ENCODE peak calls at places on chromosomes 3 and 15, in nine cellular contexts. One of them, this sample, is unnamed. For H3K4me1, the result is how much of the 10 kb centered on the place peaks cover.

GRCh38 chr3:43389388-43390254 is 103.3 kb downstream of the SNRK start:
- DNase-seq in fibroblast of lung: peak
- DNase-seq in neural progenitor cell: no peak
- DNase-seq in OCI-LY7: peak
- DNase-seq in SK-N-SH: no peak
- DNase-seq in GM23248: no peak
- DNase-seq in HCT116: no peak
- DNase-seq in endothelial cell of umbilical vein: peak
- DNase-seq in IMR-90: peak
- DNase-seq in this sample: peak

GRCh38 chr3:4409415-4409814 is 57.7 kb downstream of the SUMF1 start:
- DNase-seq in endothelial cell of umbilical vein: no peak
- DNase-seq in fibroblast of lung: no peak
- DNase-seq in GM23248: no peak
- DNase-seq in HCT116: no peak
- DNase-seq in neural progenitor cell: no peak
- DNase-seq in OCI-LY7: no peak
- DNase-seq in SK-N-SH: no peak
- DNase-seq in IMR-90: no peak
- DNase-seq in this sample: no peak

GRCh38 chr15:38069506-38069905 is 135.1 kb downstream of the TMCO5A start:
- DNase-seq in endothelial cell of umbilical vein: peak
- DNase-seq in IMR-90: peak
- DNase-seq in SK-N-SH: peak
- DNase-seq in HCT116: no peak
- DNase-seq in fibroblast of lung: peak
- DNase-seq in OCI-LY7: peak
- DNase-seq in GM23248: peak
- DNase-seq in neural progenitor cell: peak
- DNase-seq in this sample: peak

GRCh38 chr3:150216041-150216811 is 191.9 kb upstream of the TSC22D2 start:
- DNase-seq in fibroblast of lung: peak
- DNase-seq in endothelial cell of umbilical vein: peak
- DNase-seq in OCI-LY7: no peak
- DNase-seq in IMR-90: peak
- DNase-seq in HCT116: no peak
- DNase-seq in SK-N-SH: peak
- DNase-seq in neural progenitor cell: peak
- DNase-seq in GM23248: peak
- DNase-seq in this sample: peak

GRCh38 chr3:11445883-11446282 is 173.7 kb downstream of the ATG7 start:
- DNase-seq in SK-N-SH: no peak
- DNase-seq in OCI-LY7: no peak
- DNase-seq in HCT116: no peak
- DNase-seq in neural progenitor cell: no peak
- DNase-seq in GM23248: peak
- DNase-seq in IMR-90: peak
- DNase-seq in endothelial cell of umbilical vein: no peak
- DNase-seq in fibroblast of lung: peak
- DNase-seq in this sample: no peak

GRCh38 chr15:39145854-39146253 is 435.0 kb upstream of the THBS1 start:
- DNase-seq in GM23248: peak
- DNase-seq in neural progenitor cell: no peak
- DNase-seq in fibroblast of lung: peak
- DNase-seq in OCI-LY7: no peak
- DNase-seq in endothelial cell of umbilical vein: peak
- DNase-seq in SK-N-SH: no peak
- DNase-seq in HCT116: no peak
- DNase-seq in IMR-90: peak
- DNase-seq in this sample: no peak

GRCh38 chr3:115624029-115624645 is 827 bp downstream of the GAP43 start:
- DNase-seq in HCT116: no peak
- DNase-seq in fibroblast of lung: no peak
- DNase-seq in OCI-LY7: no peak
- DNase-seq in GM23248: no peak
- DNase-seq in endothelial cell of umbilical vein: no peak
- DNase-seq in SK-N-SH: no peak
- DNase-seq in neural progenitor cell: peak
- DNase-seq in IMR-90: no peak
- DNase-seq in this sample: no peak

GRCh38 chr3:57512174-57512573 is 32.0 kb downstream of the DNAH12 start:
- DNase-seq in GM23248: peak
- DNase-seq in endothelial cell of umbilical vein: peak
- DNase-seq in OCI-LY7: no peak
- DNase-seq in HCT116: no peak
- DNase-seq in IMR-90: peak
- DNase-seq in fibroblast of lung: peak
- DNase-seq in SK-N-SH: no peak
- DNase-seq in neural progenitor cell: no peak
- DNase-seq in this sample: no peak

GRCh38 chr15:63759752-63760151 is 74.0 kb downstream of the HERC1 start:
- DNase-seq in GM23248: no peak
- DNase-seq in OCI-LY7: no peak
- DNase-seq in SK-N-SH: no peak
- DNase-seq in HCT116: no peak
- DNase-seq in endothelial cell of umbilical vein: no peak
- DNase-seq in fibroblast of lung: no peak
- DNase-seq in neural progenitor cell: peak
- DNase-seq in IMR-90: no peak
- DNase-seq in this sample: no peak

GRCh38 chr3:194383276-194383940 is 13.9 kb upstream of the LRRC15 start:
- DNase-seq in IMR-90: no peak
- DNase-seq in GM23248: no peak
- DNase-seq in neural progenitor cell: peak
- DNase-seq in HCT116: no peak
- DNase-seq in endothelial cell of umbilical vein: no peak
- DNase-seq in OCI-LY7: no peak
- DNase-seq in SK-N-SH: no peak
- DNase-seq in fibroblast of lung: no peak
- DNase-seq in this sample: no peak

GRCh38 chr15:55277116-55277564 is 12.5 kb downstream of the RAB27A start:
- DNase-seq in neural progenitor cell: no peak
- DNase-seq in OCI-LY7: no peak
- DNase-seq in SK-N-SH: no peak
- DNase-seq in IMR-90: peak
- DNase-seq in endothelial cell of umbilical vein: no peak
- DNase-seq in HCT116: no peak
- DNase-seq in GM23248: no peak
- DNase-seq in fibroblast of lung: peak
- DNase-seq in this sample: no peak

GRCh38 chr3:188262913-188263683 is 109.1 kb downstream of the LPP start:
- DNase-seq in IMR-90: peak
- DNase-seq in neural progenitor cell: no peak
- DNase-seq in GM23248: peak
- DNase-seq in fibroblast of lung: peak
- DNase-seq in SK-N-SH: no peak
- DNase-seq in HCT116: no peak
- DNase-seq in endothelial cell of umbilical vein: peak
- DNase-seq in OCI-LY7: no peak
- DNase-seq in this sample: no peak

GRCh38 chr3:172034786-172035685 is 4.3 kb upstream of the FNDC3B start:
- DNase-seq in HCT116: peak
- DNase-seq in SK-N-SH: peak
- DNase-seq in IMR-90: peak
- DNase-seq in GM23248: peak
- DNase-seq in OCI-LY7: peak
- DNase-seq in fibroblast of lung: no peak
- DNase-seq in endothelial cell of umbilical vein: no peak
- DNase-seq in neural progenitor cell: peak
- DNase-seq in this sample: no peak

GRCh38 chr3:24367216-24367615 is 127.4 kb downstream of the THRB start:
- DNase-seq in endothelial cell of umbilical vein: no peak
- DNase-seq in OCI-LY7: no peak
- DNase-seq in IMR-90: no peak
- DNase-seq in HCT116: no peak
- DNase-seq in neural progenitor cell: no peak
- DNase-seq in GM23248: no peak
- DNase-seq in SK-N-SH: no peak
- DNase-seq in fibroblast of lung: no peak
- DNase-seq in this sample: no peak

GRCh38 chr15:78930577-78931388 is 14.1 kb downstream of the CTSH start:
- DNase-seq in SK-N-SH: peak
- DNase-seq in neural progenitor cell: no peak
- DNase-seq in IMR-90: peak
- DNase-seq in GM23248: peak
- DNase-seq in endothelial cell of umbilical vein: peak
- DNase-seq in fibroblast of lung: peak
- DNase-seq in OCI-LY7: no peak
- DNase-seq in HCT116: peak
- DNase-seq in this sample: peak

DNA sequence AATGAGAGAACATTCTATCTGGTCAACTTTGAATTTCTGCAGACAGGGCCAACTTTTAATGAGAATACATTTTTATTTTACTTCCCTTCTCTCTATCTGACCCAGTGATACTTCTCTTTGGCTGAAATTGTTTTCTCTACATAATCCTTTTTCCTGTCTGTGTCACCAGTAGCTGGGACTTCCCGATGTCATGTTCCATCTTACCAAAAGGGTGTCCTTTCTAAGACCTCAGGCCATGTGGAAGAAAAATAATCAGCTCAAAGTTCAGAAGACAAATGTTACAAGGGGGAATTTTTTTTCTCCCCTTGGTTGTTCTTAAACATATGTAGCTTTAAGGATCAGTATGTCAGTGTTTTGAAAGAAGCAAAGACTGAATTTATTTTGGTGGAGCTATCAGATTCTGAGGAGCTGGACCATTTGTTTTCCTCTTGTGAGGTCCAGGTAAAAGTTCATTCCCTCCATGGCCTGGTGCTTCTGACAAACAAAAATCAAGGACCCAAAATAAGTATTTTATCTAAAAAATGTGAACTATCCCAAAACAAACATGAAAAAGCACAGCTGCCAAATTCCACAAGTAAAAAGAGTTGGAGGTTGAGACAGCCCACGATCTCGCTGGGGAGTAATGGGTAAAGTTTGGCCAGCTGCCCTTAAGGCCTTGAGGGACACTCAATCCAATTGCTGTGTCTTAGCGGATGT is 859.4 kb upstream of the NR2F2 start:
- DNase-seq in OCI-LY7: no peak
- DNase-seq in fibroblast of lung: peak
- DNase-seq in HCT116: no peak
- DNase-seq in GM23248: no peak
- DNase-seq in endothelial cell of umbilical vein: peak
- DNase-seq in SK-N-SH: no peak
- DNase-seq in IMR-90: peak
- DNase-seq in neural progenitor cell: no peak
- DNase-seq in this sample: no peak
- H2AFZ ChIP-seq in OCI-LY7: no peak
- H2AFZ ChIP-seq in fibroblast of lung: no peak
- H2AFZ ChIP-seq in HCT116: no peak
- H2AFZ ChIP-seq in GM23248: no peak
- H2AFZ ChIP-seq in endothelial cell of umbilical vein: peak
- H2AFZ ChIP-seq in SK-N-SH: no peak
- H2AFZ ChIP-seq in IMR-90: no peak
- H2AFZ ChIP-seq in neural progenitor cell: no peak
- H2AFZ ChIP-seq in this sample: no peak

GRCh38 chr3:14909250-14909649 is 38.1 kb upstream of the NR2C2 start:
- DNase-seq in SK-N-SH: no peak
- DNase-seq in HCT116: no peak
- DNase-seq in neural progenitor cell: no peak
- DNase-seq in IMR-90: no peak
- DNase-seq in GM23248: no peak
- DNase-seq in endothelial cell of umbilical vein: no peak
- DNase-seq in OCI-LY7: no peak
- DNase-seq in fibroblast of lung: no peak
- DNase-seq in this sample: no peak
- H3K4me3 ChIP-seq in SK-N-SH: no peak
- H3K4me3 ChIP-seq in HCT116: no peak
- H3K4me3 ChIP-seq in neural progenitor cell: no peak
- H3K4me3 ChIP-seq in IMR-90: no peak
- H3K4me3 ChIP-seq in GM23248: no peak
- H3K4me3 ChIP-seq in endothelial cell of umbilical vein: no peak
- H3K4me3 ChIP-seq in OCI-LY7: no peak
- H3K4me3 ChIP-seq in fibroblast of lung: no peak
- H3K4me3 ChIP-seq in this sample: no peak

GRCh38 chr3:114453296-114453888 is 159.6 kb downstream of the TIGIT start:
- DNase-seq in fibroblast of lung: no peak
- DNase-seq in endothelial cell of umbilical vein: peak
- DNase-seq in OCI-LY7: no peak
- DNase-seq in neural progenitor cell: no peak
- DNase-seq in SK-N-SH: no peak
- DNase-seq in IMR-90: no peak
- DNase-seq in GM23248: no peak
- DNase-seq in HCT116: no peak
- DNase-seq in this sample: no peak
- H3K4me1 ChIP-seq in fibroblast of lung: under half
- H3K4me1 ChIP-seq in endothelial cell of umbilical vein: under half
- H3K4me1 ChIP-seq in OCI-LY7: half or more
- H3K4me1 ChIP-seq in neural progenitor cell: under half
- H3K4me1 ChIP-seq in SK-N-SH: under half
- H3K4me1 ChIP-seq in IMR-90: under half
- H3K4me1 ChIP-seq in GM23248: under half
- H3K4me1 ChIP-seq in HCT116: under half
- H3K4me1 ChIP-seq in this sample: under half

GRCh38 chr3:135965506-135966348 is at the start of gene PPP2R3A:
- DNase-seq in fibroblast of lung: peak
- DNase-seq in HCT116: peak
- DNase-seq in neural progenitor cell: peak
- DNase-seq in SK-N-SH: peak
- DNase-seq in OCI-LY7: peak
- DNase-seq in IMR-90: peak
- DNase-seq in GM23248: peak
- DNase-seq in endothelial cell of umbilical vein: peak
- DNase-seq in this sample: peak

GRCh38 chr3:135965129-135965505 is 411 bp upstream of the PPP2R3A start:
- DNase-seq in neural progenitor cell: no peak
- DNase-seq in SK-N-SH: no peak
- DNase-seq in endothelial cell of umbilical vein: no peak
- DNase-seq in GM23248: no peak
- DNase-seq in IMR-90: peak
- DNase-seq in fibroblast of lung: peak
- DNase-seq in HCT116: no peak
- DNase-seq in OCI-LY7: no peak
- DNase-seq in this sample: no peak

GRCh38 chr3:135966349-135966695 is 794 bp downstream of the PPP2R3A start:
- DNase-seq in HCT116: no peak
- DNase-seq in neural progenitor cell: peak
- DNase-seq in endothelial cell of umbilical vein: no peak
- DNase-seq in SK-N-SH: no peak
- DNase-seq in fibroblast of lung: no peak
- DNase-seq in OCI-LY7: no peak
- DNase-seq in IMR-90: no peak
- DNase-seq in GM23248: no peak
- DNase-seq in this sample: no peak

GRCh38 chr3:135967867-135968266 is 2.3 kb downstream of the PPP2R3A start:
- DNase-seq in endothelial cell of umbilical vein: no peak
- DNase-seq in GM23248: no peak
- DNase-seq in neural progenitor cell: no peak
- DNase-seq in SK-N-SH: no peak
- DNase-seq in fibroblast of lung: no peak
- DNase-seq in OCI-LY7: no peak
- DNase-seq in IMR-90: no peak
- DNase-seq in HCT116: no peak
- DNase-seq in this sample: no peak

DNA sequence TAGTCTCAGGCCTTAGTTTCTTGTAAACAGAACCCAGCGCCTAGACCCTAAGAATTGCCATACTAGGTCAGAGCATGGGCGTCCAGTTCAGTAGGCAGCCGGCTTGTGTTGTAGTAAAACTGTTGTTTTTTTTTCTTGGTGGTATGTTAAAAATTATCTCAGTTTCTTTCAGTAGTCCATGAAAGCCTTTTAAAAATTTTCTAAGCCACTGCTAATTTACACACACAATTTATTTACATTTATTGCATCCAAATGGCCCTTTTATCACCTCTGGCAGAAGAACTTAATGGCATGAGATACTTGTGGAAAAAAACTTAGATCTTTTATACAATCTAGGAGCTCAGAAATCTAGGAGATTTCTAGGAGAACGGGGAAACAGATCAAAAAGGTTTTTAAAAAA is 1.3 kb downstream of the PPP2R3A start:
- DNase-seq in IMR-90: no peak
- DNase-seq in GM23248: peak
- DNase-seq in endothelial cell of umbilical vein: no peak
- DNase-seq in OCI-LY7: no peak
- DNase-seq in fibroblast of lung: no peak
- DNase-seq in HCT116: no peak
- DNase-seq in SK-N-SH: peak
- DNase-seq in neural progenitor cell: no peak
- DNase-seq in this sample: no peak
- H2AFZ ChIP-seq in IMR-90: no peak
- H2AFZ ChIP-seq in GM23248: peak
- H2AFZ ChIP-seq in endothelial cell of umbilical vein: peak
- H2AFZ ChIP-seq in OCI-LY7: peak
- H2AFZ ChIP-seq in fibroblast of lung: peak
- H2AFZ ChIP-seq in HCT116: no peak
- H2AFZ ChIP-seq in SK-N-SH: peak
- H2AFZ ChIP-seq in neural progenitor cell: peak
- H2AFZ ChIP-seq in this sample: peak